ENCODE peak calls at places on chromosomes 11 and 22, in ten cellular contexts. Q is upper lobe of right lung; E is stimulated activated CD4-positive, alpha-beta T cell treated with anti-CD3 and anti-CD28 coated beads, TNF-alpha, amount 100 ng/mL, for 48 hours; B is NCI-H460; A is AG09309; M is hippocampal formation; X is stomach; U is PC-3; Z is mesendoderm; G is neural progenitor cell. I is an unnamed sample.
A peak's percentile ranks its signal among the peaks of the same experiment; 100 is the strongest.

GRCh38 chr11:130945945-130946344 is 29.7 kb upstream of the SNX19 start:
- DNase-seq in Q (no peak), E (no peak), B (no peak), A (peak; percentile 49), M (peak; percentile 2), X (no peak), U (peak; percentile 32), Z (no peak), G (no peak), I (no peak)

GRCh38 chr11:94128746-94129504 is at the start of gene PANX1:
- DNase-seq in Q (peak; percentile 93), E (no peak), B (peak; percentile 39), A (no peak), M (peak; percentile 61), X (peak; percentile 80), U (peak; percentile 94), Z (peak; percentile 92), G (peak; percentile 91), I (peak; percentile 61)

GRCh38 chr11:116868066-116868465 is 30.6 kb upstream of the APOA1 start:
- DNase-seq in Q (no peak), E (no peak), B (no peak), A (no peak), M (no peak), X (no peak), U (no peak), Z (no peak), G (no peak), I (no peak)

GRCh38 chr22:38346506-38346905 is 29.3 kb upstream of the CSNK1E start:
- DNase-seq in Q (peak; percentile 32), E (no peak), B (no peak), A (no peak), M (no peak), X (peak; percentile 13), U (no peak), Z (no peak), G (no peak), I (no peak)

GRCh38 chr11:75532200-75532972 is 6.6 kb upstream of the GDPD5 start:
- DNase-seq in Q (peak; percentile 76), E (peak; percentile 68), B (peak; percentile 69), A (no peak), M (peak; percentile 58), X (peak; percentile 78), U (peak; percentile 93), Z (peak; percentile 84), G (peak; percentile 82), I (peak; percentile 82)

GRCh38 chr22:46881373-46882118 is 119.1 kb downstream of the TBC1D22A start:
- DNase-seq in Q (no peak), E (no peak), B (no peak), A (no peak), M (no peak), X (no peak), U (peak; percentile 49), Z (no peak), G (no peak), I (no peak)

GRCh38 chr11:71355266-71355665 is 92.9 kb downstream of the DHCR7 start:
- DNase-seq in Q (no peak), E (no peak), B (no peak), A (no peak), M (no peak), X (no peak), U (peak; percentile 27), Z (no peak), G (no peak), I (no peak)

GRCh38 chr11:3155691-3156258 is 9.3 kb downstream of the OSBPL5 start:
- DNase-seq in Q (peak; percentile 44), E (no peak), B (no peak), A (no peak), M (no peak), X (no peak), U (no peak), Z (no peak), G (no peak), I (no peak)

GRCh38 chr11:64284962-64285884 is at the start of gene GPR137:
- DNase-seq in Q (peak; percentile 94), E (peak; percentile 82), B (no peak), A (no peak), M (peak; percentile 88), X (peak; percentile 92), U (peak; percentile 79), Z (peak; percentile 66), G (peak; percentile 93), I (peak; percentile 75)

GRCh38 chr11:134224710-134225662 is 515 bp downstream of the VPS26B start:
- DNase-seq in Q (peak; percentile 80), E (peak; percentile 43), B (peak; percentile 5), A (no peak), M (peak; percentile 65), X (peak; percentile 43), U (peak; percentile 51), Z (peak; percentile 38), G (peak; percentile 80), I (peak; percentile 10)

GRCh38 chr11:71154406-71154805 is 98.0 kb downstream of the SHANK2 start:
- DNase-seq in Q (no peak), E (no peak), B (no peak), A (no peak), M (no peak), X (no peak), U (no peak), Z (no peak), G (no peak), I (no peak)

GRCh38 chr11:115535781-115536180 is 31.6 kb upstream of the CADM1 start:
- DNase-seq in Q (no peak), E (no peak), B (no peak), A (no peak), M (no peak), X (no peak), U (no peak), Z (peak; percentile 76), G (no peak), I (no peak)